ENCODE peak calls at places on chromosomes 11 and 22, in five cellular contexts. D, C, Q, T and U are unnamed samples.

GRCh38 chr11:64250875-64251721 is at the start of gene PLCB3:
- DNase-seq in D (peak; percentile 69), C (peak; percentile 83), Q (peak; percentile 94), T (no peak), U (peak; percentile 53)

GRCh38 chr11:6214530-6214929 is 9.2 kb downstream of the C11orf42 start:
- DNase-seq in D (no peak), C (no peak), Q (no peak), T (no peak), U (no peak)

GRCh38 chr22:25781801-25782200 is 39.8 kb downstream of the MYO18B start:
- DNase-seq in D (no peak), C (no peak), Q (no peak), T (no peak), U (no peak)

GRCh38 chr11:97746832-97747231 is 1273.9 kb upstream of the CNTN5 start:
- DNase-seq in D (no peak), C (no peak), Q (no peak), T (no peak), U (no peak)

GRCh38 chr22:27876684-27877083 is 42.4 kb downstream of the PITPNB start:
- DNase-seq in D (no peak), C (peak; percentile 34), Q (no peak), T (no peak), U (no peak)

GRCh38 chr11:2880646-2881045 is 4.9 kb downstream of the CDKN1C start:
- DNase-seq in D (no peak), C (no peak), Q (no peak), T (no peak), U (no peak)

GRCh38 chr11:109229682-109230081 is 192.3 kb upstream of the C11orf87 start:
- DNase-seq in D (no peak), C (no peak), Q (no peak), T (no peak), U (no peak)

GRCh38 chr11:63490551-63491239 is at the start of gene PLAAT5:
- DNase-seq in D (peak; percentile 48), C (peak; percentile 86), Q (peak; percentile 24), T (peak; percentile 27), U (peak; percentile 21)

GRCh38 chr11:12666905-12667304 is 7.3 kb upstream of the TEAD1 start:
- DNase-seq in D (no peak), C (no peak), Q (no peak), T (no peak), U (no peak)

GRCh38 chr22:27456696-27457503 is 344.7 kb downstream of the MN1 start:
- DNase-seq in D (no peak), C (no peak), Q (no peak), T (no peak), U (no peak)

GRCh38 chr22:30671071-30671470 is 3.4 kb upstream of the DUSP18 start:
- DNase-seq in D (no peak), C (no peak), Q (no peak), T (no peak), U (no peak)

GRCh38 chr22:16949561-16949960 is 58.5 kb downstream of the GAB4 start:
- DNase-seq in D (no peak), C (no peak), Q (peak; percentile 6), T (no peak), U (peak; percentile 49)

GRCh38 chr11:71131861-71132260 is 120.5 kb downstream of the SHANK2 start:
- DNase-seq in D (no peak), C (peak; percentile 91), Q (no peak), T (no peak), U (no peak)

GRCh38 chr11:11010624-11011127 is 152.8 kb upstream of the ZBED5 start:
- DNase-seq in D (peak; percentile 31), C (peak; percentile 70), Q (no peak), T (no peak), U (no peak)

GRCh38 chr11:27209562-27210005 is 153.4 kb downstream of the CCDC34 start:
- DNase-seq in D (peak; percentile 41), C (no peak), Q (no peak), T (no peak), U (no peak)

DNA sequence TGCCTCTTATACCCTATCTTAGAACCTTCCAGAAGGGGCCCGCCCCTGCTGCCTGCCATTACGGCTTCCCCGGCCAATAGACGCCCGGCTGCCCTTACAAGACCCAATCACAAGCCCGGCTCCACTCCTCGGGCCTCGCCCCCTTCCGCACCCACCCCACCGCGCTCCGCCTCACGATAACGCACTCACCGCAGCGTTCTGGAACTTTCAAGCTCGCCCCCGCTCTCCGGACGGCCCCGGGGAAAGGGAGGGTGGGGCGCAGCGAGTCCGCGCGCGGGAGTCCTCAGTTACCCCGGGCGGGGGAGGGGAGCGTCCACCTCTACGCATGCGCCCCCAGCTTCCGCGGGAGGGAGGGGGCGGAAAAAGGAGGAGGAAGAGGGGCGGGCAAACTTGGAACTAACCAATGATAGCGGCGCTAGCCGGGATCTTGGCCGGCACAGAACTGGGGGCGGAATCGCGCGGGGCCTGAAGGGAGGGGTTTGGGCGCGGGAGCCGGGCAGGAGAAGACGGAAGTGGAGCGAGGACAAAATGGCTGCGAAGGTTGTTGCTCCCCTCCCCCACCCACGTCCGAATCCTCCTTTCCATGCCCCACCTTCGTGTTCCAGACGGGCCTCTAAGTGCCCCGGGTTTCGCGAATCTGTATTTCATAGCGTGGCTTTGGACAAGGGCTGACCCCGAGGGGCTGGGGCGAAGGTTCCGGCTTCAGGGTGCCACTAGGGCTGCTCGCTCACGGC is 389 bp upstream of the HSPA8 start:
- DNase-seq in D (peak; percentile 98), C (peak; percentile 98), Q (peak; percentile 94), T (peak; percentile 100), U (peak; percentile 100)
- TF ChIP-seq CTCF in D (no peak), C (peak; percentile 3), Q (no peak), T (peak; percentile 3), U (no peak)

DNA sequence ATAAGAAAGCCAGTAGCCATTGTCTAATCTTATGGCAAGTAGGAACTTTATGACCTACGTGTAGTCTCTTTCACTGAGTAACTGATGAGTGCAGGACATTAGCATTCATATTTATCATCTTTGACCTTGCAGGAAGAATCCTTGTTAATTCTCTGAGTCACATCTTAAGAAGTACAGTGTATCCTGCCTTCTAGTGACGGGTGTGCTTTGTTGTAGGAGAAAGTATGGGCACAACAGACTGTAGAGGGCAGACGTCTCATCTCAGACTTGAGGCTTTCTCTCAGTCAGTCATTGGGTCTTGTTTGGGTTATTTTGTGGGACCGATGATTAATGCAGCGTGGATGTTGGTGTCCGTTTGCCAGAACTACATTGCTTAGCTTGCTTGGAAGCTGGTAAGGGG is 6.8 kb downstream of the RNF214 start:
- DNase-seq in D (no peak), C (no peak), Q (no peak), T (no peak), U (no peak)
- TF ChIP-seq CTCF in D (no peak), C (no peak), Q (no peak), T (no peak), U (no peak)

GRCh38 chr11:58784995-58785394 is 53.3 kb upstream of the GLYAT start:
- DNase-seq in D (no peak), C (no peak), Q (no peak), T (no peak), U (no peak)
- TF ChIP-seq CTCF in D (no peak), C (no peak), Q (no peak), T (no peak), U (no peak)

GRCh38 chr11:19013181-19013857 is 47.2 kb downstream of the MRGPRX2 start:
- DNase-seq in D (no peak), C (no peak), Q (no peak), T (no peak), U (peak; percentile 8)
- TF ChIP-seq CTCF in D (no peak), C (peak; percentile 47), Q (peak; percentile 17), T (no peak), U (no peak)

DNA sequence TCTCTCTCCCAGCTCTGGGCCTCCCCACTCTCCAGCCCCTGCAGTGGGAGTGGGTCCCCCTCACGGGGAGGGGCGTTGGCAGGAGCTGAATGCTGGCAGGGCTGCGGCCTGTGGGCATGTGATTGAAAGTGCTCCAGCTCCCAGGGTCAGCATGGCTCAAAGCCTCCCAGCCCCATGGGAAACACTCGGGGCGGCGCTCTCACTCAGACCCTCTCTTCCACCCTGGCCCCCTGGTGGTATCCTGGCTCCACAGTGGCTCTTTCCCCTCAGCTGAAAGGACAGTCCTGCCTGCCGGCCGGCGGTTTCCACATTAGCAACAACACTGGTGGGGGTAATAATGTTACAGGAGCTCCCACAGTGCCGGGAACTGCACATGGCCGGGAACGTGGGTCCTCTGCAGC is 35.5 kb downstream of the POLR3H start:
- DNase-seq in D (peak; percentile 63), C (no peak), Q (no peak), T (no peak), U (no peak)
- TF ChIP-seq CTCF in D (peak; percentile 34), C (no peak), Q (no peak), T (no peak), U (no peak)

GRCh38 chr22:50088096-50088495 is 1.7 kb upstream of the MOV10L1 start:
- DNase-seq in D (no peak), C (no peak), Q (no peak), T (no peak), U (no peak)
- TF ChIP-seq CTCF in D (no peak), C (no peak), Q (no peak), T (no peak), U (no peak)

GRCh38 chr11:88103337-88104206 is 71.7 kb downstream of the RAB38 start:
- DNase-seq in D (no peak), C (peak; percentile 90), Q (peak; percentile 17), T (no peak), U (peak; percentile 41)
- TF ChIP-seq CTCF in D (peak; percentile 49), C (peak; percentile 92), Q (peak; percentile 69), T (no peak), U (peak; percentile 79)

DNA sequence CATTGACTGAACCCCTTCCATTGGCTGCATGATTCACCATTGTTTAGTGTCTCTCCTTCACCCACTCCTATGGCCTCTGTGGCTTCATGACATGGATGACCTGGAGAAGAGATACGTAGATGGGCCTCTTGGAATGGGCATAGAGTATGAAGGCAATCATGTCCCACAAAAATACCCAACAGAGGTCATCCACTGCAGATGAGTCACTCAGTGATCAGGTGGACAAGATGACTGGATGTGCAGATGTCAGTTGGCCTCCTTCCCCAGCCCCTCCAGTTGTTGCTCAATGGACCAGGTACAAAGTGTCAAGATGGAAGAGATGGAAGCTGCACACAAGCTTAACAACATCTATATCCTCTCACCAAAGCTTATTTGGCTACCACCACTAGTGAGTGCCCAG is 41.0 kb upstream of the CLPB start:
- DNase-seq in D (no peak), C (no peak), Q (no peak), T (no peak), U (no peak)
- TF ChIP-seq CTCF in D (no peak), C (no peak), Q (no peak), T (no peak), U (no peak)

GRCh38 chr11:73866586-73866996 is 10.1 kb downstream of the COA4 start:
- DNase-seq in D (no peak), C (no peak), Q (no peak), T (no peak), U (no peak)
- TF ChIP-seq CTCF in D (no peak), C (no peak), Q (no peak), T (no peak), U (no peak)